ENCODE peak calls at places on chromosome X, in eight cellular contexts. N is H7, B is aorta, P is A549, G is AG10803, I is small intestine, F is OCI-LY7, H is sigmoid colon. X is an unnamed sample.

GRCh38 chrX:139554991-139555675 is 24.6 kb downstream of the F9 start:
- DNase-seq in N (peak), B (no peak), P (no peak), G (no peak), I (no peak), F (no peak), H (no peak), X (no peak)

GRCh38 chrX:153494541-153495361 is at the start of gene BGN:
- DNase-seq in N (peak), B (peak), P (peak), G (no peak), I (no peak), F (no peak), H (no peak), X (no peak)

GRCh38 chrX:56783450-56783831 is 54.4 kb downstream of the NBDY start:
- DNase-seq in N (no peak), B (peak), P (no peak), G (no peak), I (no peak), F (no peak), H (peak), X (no peak)

GRCh38 chrX:12162420-12162819 is 24.1 kb downstream of the FRMPD4 start:
- DNase-seq in N (no peak), B (no peak), P (no peak), G (peak), I (no peak), F (no peak), H (no peak), X (no peak)

GRCh38 chrX:24158881-24159280 is 9.4 kb downstream of the ZFX start:
- DNase-seq in N (no peak), B (no peak), P (no peak), G (no peak), I (no peak), F (no peak), H (no peak), X (no peak)

GRCh38 chrX:94831364-94831763 is 1157.4 kb downstream of the FAM133A start:
- DNase-seq in N (no peak), B (no peak), P (no peak), G (peak), I (no peak), F (no peak), H (no peak), X (peak)

GRCh38 chrX:109890910-109891502 is 111.9 kb upstream of the TMEM164 start:
- DNase-seq in N (peak), B (no peak), P (peak), G (peak), I (peak), F (peak), H (peak), X (peak)

GRCh38 chrX:44061940-44062339 is 88.8 kb upstream of the NDP start:
- DNase-seq in N (no peak), B (no peak), P (no peak), G (no peak), I (no peak), F (no peak), H (no peak), X (no peak)

GRCh38 chrX:107684956-107685385 is 56.7 kb downstream of the PRPS1 start:
- DNase-seq in N (peak), B (no peak), P (no peak), G (no peak), I (peak), F (no peak), H (peak), X (peak)

GRCh38 chrX:153864561-153865320 is 21.2 kb downstream of the L1CAM start:
- DNase-seq in N (peak), B (peak), P (no peak), G (no peak), I (no peak), F (no peak), H (peak), X (no peak)

GRCh38 chrX:131816551-131817136 is 206.5 kb upstream of the STK26 start:
- DNase-seq in N (no peak), B (no peak), P (no peak), G (peak), I (peak), F (peak), H (peak), X (no peak)

GRCh38 chrX:10352536-10352935 is 195.8 kb downstream of the CLCN4 start:
- DNase-seq in N (no peak), B (no peak), P (no peak), G (no peak), I (no peak), F (no peak), H (no peak), X (peak)

GRCh38 chrX:103538728-103539127 is 19.4 kb upstream of the RAB40A start:
- DNase-seq in N (no peak), B (no peak), P (no peak), G (no peak), I (no peak), F (no peak), H (no peak), X (peak)

GRCh38 chrX:97290199-97290598 is 406.5 kb downstream of the RPA4 start:
- DNase-seq in N (peak), B (no peak), P (no peak), G (peak), I (no peak), F (no peak), H (no peak), X (no peak)

GRCh38 chrX:44874481-44875184 is 1.6 kb downstream of the KDM6A start:
- DNase-seq in N (peak), B (no peak), P (peak), G (peak), I (peak), F (peak), H (no peak), X (peak)

GRCh38 chrX:108541286-108541685 is 101.6 kb downstream of the COL4A5 start:
- DNase-seq in N (peak), B (no peak), P (no peak), G (no peak), I (no peak), F (no peak), H (no peak), X (no peak)

GRCh38 chrX:12153741-12154140 is 15.5 kb downstream of the FRMPD4 start:
- DNase-seq in N (no peak), B (no peak), P (no peak), G (no peak), I (no peak), F (no peak), H (no peak), X (no peak)

GRCh38 chrX:54494970-54495813 is 842 bp downstream of the FGD1 start:
- DNase-seq in N (peak), B (peak), P (no peak), G (peak), I (peak), F (no peak), H (no peak), X (no peak)

GRCh38 chrX:45187731-45188130 is 12.9 kb downstream of the DIPK2B start:
- DNase-seq in N (no peak), B (no peak), P (no peak), G (no peak), I (no peak), F (no peak), H (no peak), X (no peak)

GRCh38 chrX:72045552-72046277 is 86.0 kb downstream of the RTL5 start:
- DNase-seq in N (peak), B (no peak), P (no peak), G (no peak), I (no peak), F (no peak), H (no peak), X (peak)

GRCh38 chrX:98452456-98452855 is 1568.7 kb downstream of the RPA4 start:
- DNase-seq in N (no peak), B (no peak), P (no peak), G (no peak), I (no peak), F (no peak), H (no peak), X (no peak)

GRCh38 chrX:23901805-23902204 is 5.9 kb downstream of the APOO start:
- DNase-seq in N (peak), B (no peak), P (peak), G (peak), I (peak), F (peak), H (peak), X (peak)

GRCh38 chrX:81202413-81202794 is 502 bp downstream of the SH3BGRL start:
- DNase-seq in N (no peak), B (no peak), P (no peak), G (no peak), I (no peak), F (no peak), H (no peak), X (peak)

GRCh38 chrX:16479206-16479869 is 170.6 kb upstream of the S100G start:
- DNase-seq in N (no peak), B (no peak), P (no peak), G (peak), I (peak), F (no peak), H (no peak), X (peak)

GRCh38 chrX:119041175-119041574 is 31.6 kb upstream of the CT47C1 start:
- DNase-seq in N (no peak), B (no peak), P (peak), G (peak), I (peak), F (no peak), H (peak), X (peak)

GRCh38 chrX:38216642-38217041 is 4.0 kb downstream of the SRPX start:
- DNase-seq in N (no peak), B (no peak), P (no peak), G (no peak), I (no peak), F (no peak), H (no peak), X (no peak)

GRCh38 chrX:39840141-39841126 is 257.3 kb downstream of the BCOR start:
- DNase-seq in N (no peak), B (peak), P (no peak), G (no peak), I (no peak), F (no peak), H (no peak), X (no peak)

GRCh38 chrX:55758033-55758432 is 40.5 kb downstream of the RRAGB start:
- DNase-seq in N (no peak), B (no peak), P (no peak), G (no peak), I (no peak), F (no peak), H (no peak), X (peak)

GRCh38 chrX:150697641-150698040 is 4.4 kb downstream of the MTMR1 start:
- DNase-seq in N (no peak), B (no peak), P (no peak), G (no peak), I (no peak), F (peak), H (no peak), X (no peak)

GRCh38 chrX:149314031-149314430 is 191.1 kb downstream of the IDS start:
- DNase-seq in N (no peak), B (no peak), P (no peak), G (peak), I (no peak), F (no peak), H (no peak), X (peak)

GRCh38 chrX:118026631-118027030 is 90.0 kb downstream of the KLHL13 start:
- DNase-seq in N (no peak), B (no peak), P (no peak), G (no peak), I (no peak), F (no peak), H (no peak), X (no peak)

GRCh38 chrX:24870143-24870542 is 145.6 kb downstream of the ARX start:
- DNase-seq in N (no peak), B (no peak), P (no peak), G (peak), I (no peak), F (no peak), H (no peak), X (no peak)

GRCh38 chrX:110733166-110733565 is 62.5 kb downstream of the CHRDL1 start:
- DNase-seq in N (no peak), B (no peak), P (no peak), G (no peak), I (no peak), F (no peak), H (no peak), X (peak)

GRCh38 chrX:53244610-53245009 is 19.6 kb upstream of the KDM5C start:
- DNase-seq in N (no peak), B (no peak), P (no peak), G (no peak), I (no peak), F (no peak), H (no peak), X (no peak)

GRCh38 chrX:9378980-9379696 is 85.7 kb upstream of the TBL1X start:
- DNase-seq in N (no peak), B (no peak), P (no peak), G (peak), I (no peak), F (no peak), H (no peak), X (peak)

DNA sequence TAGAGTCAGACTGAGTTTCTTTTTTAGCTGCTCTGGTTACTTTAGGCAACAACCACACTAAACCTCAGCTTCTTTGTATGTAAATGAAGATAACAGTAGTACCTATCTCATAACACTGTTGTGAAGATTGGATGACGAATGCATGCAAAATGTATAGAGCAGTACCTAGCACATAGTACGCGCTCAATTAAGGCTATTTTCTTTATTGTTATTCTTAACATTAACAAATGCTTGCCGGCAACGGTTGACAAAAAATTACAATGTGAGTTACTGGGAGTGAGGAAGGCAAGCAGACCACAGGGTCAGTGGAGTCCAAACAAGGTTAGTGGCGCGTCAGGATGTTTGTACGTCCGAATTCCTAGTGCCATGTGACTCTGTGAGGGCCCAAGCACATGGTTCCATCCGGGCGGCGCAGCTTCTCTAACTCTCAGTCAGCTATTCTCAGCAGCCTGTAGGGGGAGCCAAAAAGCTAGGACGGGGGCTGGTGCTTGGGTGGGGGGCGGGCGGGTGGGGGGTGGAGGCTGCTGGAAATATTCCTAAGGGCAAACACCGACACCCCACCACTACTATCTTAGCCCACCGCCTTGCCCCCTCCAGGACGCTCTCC is 795 bp upstream of the NALF2 start:
- DNase-seq in N (no peak), B (no peak), P (peak), G (no peak), I (no peak), F (peak), H (no peak), X (no peak)
- H3K4me3 ChIP-seq in N (peak), B (no peak), P (peak), G (no peak), I (no peak), F (peak), H (no peak), X (peak)

DNA sequence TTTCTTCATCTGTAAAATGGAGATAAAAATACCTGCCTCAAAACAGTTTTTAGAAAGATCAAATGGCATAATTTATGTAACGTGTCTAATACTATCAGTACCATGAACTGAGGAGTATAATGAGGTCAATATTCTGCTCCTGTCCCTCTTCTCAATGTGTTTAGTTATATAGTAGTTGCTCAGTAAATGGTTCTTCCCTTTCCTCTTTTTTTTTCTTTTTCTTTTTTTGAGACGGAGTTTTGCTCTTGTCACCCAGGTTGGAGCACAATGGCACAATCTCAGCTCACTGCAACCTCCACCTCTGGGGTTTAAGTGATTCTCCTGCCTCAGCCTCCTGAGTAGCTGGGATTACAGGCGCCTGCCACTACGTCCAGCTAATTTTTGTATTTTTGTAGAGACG is 1.3 kb downstream of the YIPF6 start:
- DNase-seq in N (no peak), B (no peak), P (no peak), G (no peak), I (no peak), F (no peak), H (no peak), X (no peak)
- H3K4me3 ChIP-seq in N (no peak), B (no peak), P (peak), G (no peak), I (no peak), F (peak), H (no peak), X (no peak)

DNA sequence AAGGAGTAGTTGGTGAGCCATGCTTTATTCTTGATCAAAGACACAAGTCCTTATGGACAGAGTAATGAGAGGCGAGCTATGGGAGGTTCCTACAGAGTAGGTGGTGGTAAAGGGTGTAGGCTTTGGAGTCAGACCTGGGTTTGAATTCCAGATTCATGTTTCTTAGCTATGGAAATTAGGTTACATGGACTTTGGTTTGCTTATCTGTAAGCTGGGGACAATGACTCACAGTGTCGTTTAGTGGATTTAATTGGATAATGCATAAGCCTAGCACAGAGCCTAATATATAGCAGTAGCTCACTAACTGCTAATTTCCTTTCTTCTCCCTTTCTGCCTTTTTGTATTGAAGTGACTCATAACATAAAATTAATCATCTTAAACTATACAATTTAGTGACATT is 5.0 kb upstream of the TRPC5 start:
- DNase-seq in N (no peak), B (no peak), P (no peak), G (no peak), I (peak), F (no peak), H (no peak), X (no peak)
- H3K4me3 ChIP-seq in N (no peak), B (no peak), P (no peak), G (no peak), I (no peak), F (no peak), H (no peak), X (no peak)

DNA sequence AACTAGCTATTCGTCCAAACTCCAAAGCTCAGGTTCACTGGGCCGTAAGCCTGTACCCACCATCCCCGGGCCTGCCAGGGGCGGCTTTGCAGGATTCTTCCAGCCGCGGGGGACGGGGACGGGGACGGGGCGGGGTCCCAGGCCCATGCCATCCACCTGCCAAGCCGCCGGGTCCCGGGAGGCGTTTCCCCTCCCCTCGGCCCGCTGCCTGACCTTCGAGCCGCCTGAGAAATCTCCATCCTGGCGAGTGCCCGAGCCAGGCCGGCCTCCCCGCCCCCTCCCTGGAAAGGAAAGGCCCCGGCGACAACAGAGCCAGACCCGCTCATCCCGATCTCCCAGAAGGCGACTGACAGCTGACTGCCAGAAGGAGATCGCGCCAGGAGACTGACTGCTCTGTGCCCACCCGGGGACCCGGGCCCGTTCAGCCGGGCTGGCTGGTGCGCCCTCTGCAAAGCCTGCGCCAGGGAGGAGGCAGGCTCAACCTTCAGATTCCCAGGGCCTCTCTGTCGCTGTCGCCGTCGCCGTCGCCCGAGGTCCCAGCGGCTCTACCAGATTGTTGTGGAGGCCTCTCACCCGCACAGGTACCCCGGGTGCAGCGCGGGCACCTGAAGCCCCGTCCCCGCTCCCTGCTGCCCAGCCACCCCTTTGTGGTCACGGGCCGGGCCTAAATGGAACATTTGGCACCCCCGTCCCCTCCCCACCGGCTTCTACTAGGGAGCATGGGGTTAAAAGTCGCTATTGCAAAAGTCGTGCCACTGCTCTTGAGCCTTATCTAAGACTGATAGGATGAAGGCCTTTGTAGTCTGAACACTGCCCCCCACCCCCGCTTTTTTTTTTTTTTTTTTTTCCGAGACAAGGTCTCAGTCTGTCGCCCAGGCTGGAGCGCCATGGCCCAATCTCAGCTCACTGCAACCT is at the start of gene RGN:
- DNase-seq in N (peak), B (no peak), P (no peak), G (peak), I (peak), F (no peak), H (no peak), X (no peak)
- H3K4me3 ChIP-seq in N (peak), B (peak), P (no peak), G (peak), I (no peak), F (no peak), H (peak), X (peak)

GRCh38 chrX:75337525-75337924 is 63.6 kb downstream of the UPRT start:
- DNase-seq in N (no peak), B (no peak), P (no peak), G (no peak), I (no peak), F (no peak), H (no peak), X (no peak)

DNA sequence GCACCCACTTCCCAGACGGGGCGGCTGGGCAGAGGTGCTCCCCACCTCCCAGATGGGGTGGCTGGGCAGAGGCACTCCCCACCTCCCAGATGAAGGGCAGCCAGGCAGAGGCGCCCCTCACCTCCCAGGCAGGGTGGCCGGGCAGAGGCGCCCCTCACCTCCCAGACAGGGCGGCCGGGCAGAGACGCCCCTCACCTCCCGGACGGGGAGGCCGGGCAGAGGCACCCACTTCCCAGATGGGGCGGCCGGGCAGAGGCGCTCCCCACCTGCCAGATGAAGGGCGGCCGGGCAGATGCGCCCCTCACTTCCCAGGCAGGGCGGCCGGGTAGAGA is 61.2 kb downstream of the UPRT start:
- DNase-seq in N (no peak), B (peak), P (no peak), G (no peak), I (no peak), F (no peak), H (no peak), X (no peak)
- H3K4me3 ChIP-seq in N (no peak), B (no peak), P (no peak), G (no peak), I (no peak), F (no peak), H (no peak), X (no peak)

DNA sequence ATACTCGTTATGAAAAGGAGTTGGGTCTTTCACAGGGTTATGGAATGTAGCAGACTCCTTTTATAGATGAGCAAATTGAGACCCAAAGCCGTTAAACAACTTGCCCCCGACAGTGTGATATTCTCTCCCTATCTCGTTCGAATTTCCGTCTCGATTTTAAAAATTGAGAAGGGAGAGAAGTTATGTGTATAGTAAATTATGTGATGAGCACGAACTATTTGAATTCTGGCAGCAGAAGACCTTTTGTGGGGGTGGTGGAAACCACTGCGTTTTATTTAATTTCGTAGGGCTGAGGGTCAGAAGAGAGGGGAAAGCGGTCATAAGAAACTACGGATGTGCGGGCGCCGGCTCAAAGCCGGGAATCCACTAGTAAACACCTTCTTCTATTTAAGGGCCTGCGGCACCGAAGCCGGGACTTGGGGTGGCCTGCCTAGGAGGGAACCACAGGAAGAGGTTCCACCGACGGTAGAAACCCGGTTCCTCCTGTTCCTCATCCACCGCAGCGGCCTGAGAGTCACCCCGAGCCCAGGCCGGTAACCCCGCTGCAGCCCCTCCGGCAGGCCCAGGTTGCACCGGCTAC is 1.5 kb upstream of the DDX3X start:
- DNase-seq in N (no peak), B (peak), P (no peak), G (no peak), I (no peak), F (peak), H (peak), X (no peak)
- H3K4me3 ChIP-seq in N (peak), B (peak), P (peak), G (peak), I (peak), F (peak), H (peak), X (peak)

X was measured in bronchial epithelial cell.